ENCODE peak calls at places on chromosomes 5 and 9, in six cellular contexts. L is lower lobe of right lung, P is NAMALWA, C is kidney, I is GM23248, W is activated gamma-delta T cell. U is an unnamed sample.

GRCh38 chr9:98538626-98539031 is 170.1 kb downstream of the GABBR2 start:
- DNase-seq in C (no peak), I (peak), L (peak), P (no peak), W (no peak), U (peak)

GRCh38 chr5:83927140-83927733 is 206.6 kb upstream of the HAPLN1 start:
- DNase-seq in I (peak), C (peak), W (no peak), L (peak), P (peak), U (peak)

GRCh38 chr5:116827078-116827477 is 252.5 kb upstream of the SEMA6A start:
- DNase-seq in C (no peak), W (no peak), P (no peak), L (no peak), I (no peak), U (no peak)

GRCh38 chr9:98229090-98229395 is 26.4 kb downstream of the TBC1D2 start:
- DNase-seq in L (no peak), I (no peak), P (no peak), C (no peak), W (no peak), U (no peak)

GRCh38 chr9:136058801-136059302 is 36.2 kb downstream of the NACC2 start:
- DNase-seq in I (no peak), P (no peak), W (no peak), L (no peak), C (no peak), U (no peak)

GRCh38 chr9:124399323-124399962 is 15.8 kb downstream of the PSMB7 start:
- DNase-seq in W (no peak), P (no peak), I (peak), C (no peak), L (no peak), U (no peak)

GRCh38 chr9:91197232-91198181 is 164.2 kb downstream of the AUH start:
- DNase-seq in P (no peak), W (no peak), I (peak), C (no peak), L (peak), U (no peak)

GRCh38 chr5:17383526-17383925 is 114.5 kb upstream of the TAF11L2 start:
- DNase-seq in I (no peak), W (no peak), P (no peak), C (no peak), L (no peak), U (no peak)

GRCh38 chr9:2745560-2746380 is 28.5 kb downstream of the KCNV2 start:
- DNase-seq in I (no peak), L (no peak), W (no peak), P (no peak), C (no peak), U (no peak)

GRCh38 chr5:63596254-63596653 is 366.0 kb downstream of the HTR1A start:
- DNase-seq in L (no peak), P (no peak), I (no peak), W (no peak), C (no peak), U (no peak)

GRCh38 chr5:120599576-120599975 is 135.5 kb downstream of the PRR16 start:
- DNase-seq in C (no peak), L (no peak), W (no peak), P (no peak), I (peak), U (peak)

GRCh38 chr9:70954126-70954525 is 167.3 kb downstream of the TRPM3 start:
- DNase-seq in C (no peak), L (no peak), P (no peak), W (no peak), I (peak), U (no peak)

GRCh38 chr9:96187108-96187695 is 114.8 kb downstream of the HSD17B3 start:
- DNase-seq in W (no peak), L (peak), I (no peak), P (no peak), C (no peak), U (no peak)

GRCh38 chr5:179135006-179135405 is 74.8 kb downstream of the ZNF354C start:
- DNase-seq in W (no peak), C (peak), L (peak), I (no peak), P (no peak), U (no peak)

GRCh38 chr5:143065185-143065584 is 295.0 kb downstream of the ARHGAP26 start:
- DNase-seq in C (no peak), W (no peak), I (peak), P (no peak), L (no peak), U (no peak)

GRCh38 chr5:22852807-22853670 is at the start of gene CDH12:
- DNase-seq in P (no peak), L (no peak), W (no peak), I (peak), C (no peak), U (no peak)